ENCODE peak calls at places on chromosomes 5 and 9, in five cellular contexts. One of them, this sample, is unnamed.
A peak's percentile ranks its signal among the peaks of the same experiment; 100 is the strongest.

GRCh38 chr5:32027093-32027716 is 146.9 kb downstream of the GOLPH3 start:
- DNase-seq in substantia nigra: peak; percentile 44
- DNase-seq in COR-L47: no peak
- DNase-seq in ELR: peak; percentile 66
- DNase-seq in germinal center: no peak
- DNase-seq in this sample: no peak

GRCh38 chr5:54580997-54581741 is 63.6 kb downstream of the SNX18 start:
- DNase-seq in germinal center: no peak
- DNase-seq in COR-L47: no peak
- DNase-seq in substantia nigra: no peak
- DNase-seq in ELR: no peak
- DNase-seq in this sample: no peak

GRCh38 chr5:116075117-116075910 is 9.5 kb upstream of the COMMD10 start:
- DNase-seq in germinal center: peak; percentile 27
- DNase-seq in COR-L47: no peak
- DNase-seq in ELR: no peak
- DNase-seq in substantia nigra: no peak
- DNase-seq in this sample: peak; percentile 55

GRCh38 chr9:125966959-125967711 is 220.0 kb downstream of the PBX3 start:
- DNase-seq in substantia nigra: no peak
- DNase-seq in COR-L47: no peak
- DNase-seq in germinal center: no peak
- DNase-seq in ELR: no peak
- DNase-seq in this sample: no peak

GRCh38 chr5:45578270-45578669 is 117.9 kb downstream of the HCN1 start:
- DNase-seq in COR-L47: no peak
- DNase-seq in substantia nigra: no peak
- DNase-seq in germinal center: no peak
- DNase-seq in ELR: peak; percentile 31
- DNase-seq in this sample: no peak

GRCh38 chr5:153718713-153719112 is 228.2 kb downstream of the GRIA1 start:
- DNase-seq in COR-L47: no peak
- DNase-seq in germinal center: no peak
- DNase-seq in substantia nigra: no peak
- DNase-seq in ELR: no peak
- DNase-seq in this sample: no peak

GRCh38 chr5:34522599-34523381 is 133.3 kb upstream of the RAI14 start:
- DNase-seq in germinal center: peak; percentile 60
- DNase-seq in COR-L47: peak; percentile 80
- DNase-seq in ELR: peak; percentile 92
- DNase-seq in substantia nigra: peak; percentile 67
- DNase-seq in this sample: peak; percentile 51

GRCh38 chr9:111287127-111287526 is 42.9 kb downstream of the OR2K2 start:
- DNase-seq in substantia nigra: no peak
- DNase-seq in ELR: peak; percentile 87
- DNase-seq in germinal center: no peak
- DNase-seq in COR-L47: no peak
- DNase-seq in this sample: no peak

GRCh38 chr9:134206317-134207300 is 42.2 kb upstream of the RNU6ATAC start:
- DNase-seq in substantia nigra: no peak
- DNase-seq in COR-L47: no peak
- DNase-seq in germinal center: no peak
- DNase-seq in ELR: no peak
- DNase-seq in this sample: no peak

GRCh38 chr5:142807378-142807911 is 37.3 kb downstream of the ARHGAP26 start:
- DNase-seq in ELR: no peak
- DNase-seq in substantia nigra: no peak
- DNase-seq in germinal center: peak; percentile 56
- DNase-seq in COR-L47: no peak
- DNase-seq in this sample: peak; percentile 83

GRCh38 chr5:149162401-149163084 is 21.2 kb downstream of the ABLIM3 start:
- DNase-seq in COR-L47: no peak
- DNase-seq in ELR: peak; percentile 85
- DNase-seq in substantia nigra: peak; percentile 47
- DNase-seq in germinal center: no peak
- DNase-seq in this sample: peak; percentile 27

GRCh38 chr5:112757468-112758208 is 20.0 kb downstream of the APC start:
- DNase-seq in COR-L47: peak; percentile 65
- DNase-seq in ELR: peak; percentile 78
- DNase-seq in substantia nigra: no peak
- DNase-seq in germinal center: peak; percentile 38
- DNase-seq in this sample: peak; percentile 56

GRCh38 chr5:28281381-28281780 is 1243.0 kb upstream of the CDH9 start:
- DNase-seq in ELR: peak; percentile 16
- DNase-seq in germinal center: no peak
- DNase-seq in substantia nigra: no peak
- DNase-seq in COR-L47: no peak
- DNase-seq in this sample: no peak

GRCh38 chr5:143229896-143230675 is 173.4 kb downstream of the NR3C1 start:
- DNase-seq in COR-L47: no peak
- DNase-seq in germinal center: peak; percentile 75
- DNase-seq in substantia nigra: peak; percentile 27
- DNase-seq in ELR: no peak
- DNase-seq in this sample: peak; percentile 7

GRCh38 chr5:35024911-35025510 is 22.7 kb downstream of the AGXT2 start:
- DNase-seq in substantia nigra: no peak
- DNase-seq in COR-L47: no peak
- DNase-seq in germinal center: no peak
- DNase-seq in ELR: no peak
- DNase-seq in this sample: no peak

GRCh38 chr9:129183495-129184308 is 5.6 kb upstream of the IER5L start:
- DNase-seq in substantia nigra: no peak
- DNase-seq in germinal center: no peak
- DNase-seq in ELR: peak; percentile 43
- DNase-seq in COR-L47: no peak
- DNase-seq in this sample: peak; percentile 58

GRCh38 chr5:76637490-76637889 is 14.3 kb upstream of the F2RL2 start:
- DNase-seq in germinal center: no peak
- DNase-seq in COR-L47: no peak
- DNase-seq in substantia nigra: no peak
- DNase-seq in ELR: no peak
- DNase-seq in this sample: no peak

GRCh38 chr9:70258692-70259511 is at the start of gene SMC5:
- DNase-seq in substantia nigra: peak; percentile 94
- DNase-seq in COR-L47: peak; percentile 92
- DNase-seq in germinal center: peak; percentile 91
- DNase-seq in ELR: peak; percentile 90
- DNase-seq in this sample: peak; percentile 85

GRCh38 chr5:95857185-95857945 is 34.8 kb upstream of the GLRX start:
- DNase-seq in germinal center: no peak
- DNase-seq in ELR: peak; percentile 35
- DNase-seq in COR-L47: no peak
- DNase-seq in substantia nigra: peak; percentile 44
- DNase-seq in this sample: no peak

GRCh38 chr5:109610581-109610980 is 79.1 kb upstream of the MAN2A1 start:
- DNase-seq in COR-L47: no peak
- DNase-seq in germinal center: no peak
- DNase-seq in ELR: no peak
- DNase-seq in substantia nigra: no peak
- DNase-seq in this sample: no peak

GRCh38 chr5:7717691-7718090 is 133.2 kb downstream of the CFAP90 start:
- DNase-seq in substantia nigra: no peak
- DNase-seq in ELR: no peak
- DNase-seq in COR-L47: no peak
- DNase-seq in germinal center: no peak
- DNase-seq in this sample: no peak

GRCh38 chr5:150161242-150162141 is 5.1 kb upstream of the CDX1 start:
- DNase-seq in ELR: peak; percentile 80
- DNase-seq in COR-L47: peak; percentile 43
- DNase-seq in germinal center: peak; percentile 82
- DNase-seq in substantia nigra: peak; percentile 84
- DNase-seq in this sample: peak; percentile 15

GRCh38 chr9:110191616-110192015 is 16.3 kb downstream of the C9orf152 start:
- DNase-seq in substantia nigra: no peak
- DNase-seq in COR-L47: no peak
- DNase-seq in ELR: no peak
- DNase-seq in germinal center: no peak
- DNase-seq in this sample: peak; percentile 19

GRCh38 chr9:135811796-135812195 is 95.5 kb downstream of the CAMSAP1 start:
- DNase-seq in COR-L47: peak; percentile 48
- DNase-seq in ELR: no peak
- DNase-seq in germinal center: no peak
- DNase-seq in substantia nigra: no peak
- DNase-seq in this sample: no peak

GRCh38 chr9:107198718-107199117 is 84.4 kb upstream of the RAD23B start:
- DNase-seq in substantia nigra: no peak
- DNase-seq in COR-L47: no peak
- DNase-seq in ELR: no peak
- DNase-seq in germinal center: no peak
- DNase-seq in this sample: no peak

GRCh38 chr5:76617675-76618074 is 5.5 kb downstream of the F2RL2 start:
- DNase-seq in substantia nigra: no peak
- DNase-seq in germinal center: no peak
- DNase-seq in COR-L47: no peak
- DNase-seq in ELR: peak; percentile 87
- DNase-seq in this sample: no peak

GRCh38 chr9:31700252-31701045 is 684.0 kb upstream of the ACO1 start:
- DNase-seq in COR-L47: no peak
- DNase-seq in germinal center: no peak
- DNase-seq in substantia nigra: no peak
- DNase-seq in ELR: no peak
- DNase-seq in this sample: no peak

GRCh38 chr9:31210982-31211570 is 1173.4 kb upstream of the ACO1 start:
- DNase-seq in substantia nigra: no peak
- DNase-seq in germinal center: no peak
- DNase-seq in ELR: no peak
- DNase-seq in COR-L47: no peak
- DNase-seq in this sample: peak; percentile 66